ENCODE peak calls at places on chromosomes 4 and X, in nine cellular contexts. Y is WTC11; N is activated T-helper 17 cell treated with anti-CD3 and anti-CD28 coated beads, Interleukin-2, amount 50 U/mL, for 72 hours; Q is SK-N-SH treated with all-trans-retinoic acid at 6 μM for 48 hours; E is A549; I is activated CD8-positive, alpha-beta memory T cell treated with anti-CD3 and anti-CD28 coated beads, Interleukin-2, amount 10 ng/mL, durations not matched to agents 7 days and 5 days; G is lower lobe of right lung; X is mucosa of descending colon; P is CD8-positive, alpha-beta T cell. R is an unnamed sample.

GRCh38 chr4:183758006-183758734 is 99.1 kb downstream of the TRAPPC11 start:
- ATAC-seq in P (no peak), E (no peak), X (peak), Q (no peak), G (no peak), N (no peak), I (no peak), Y (peak), R (no peak)

GRCh38 chrX:130952266-130953043 is 49.4 kb upstream of the ENOX2 start:
- ATAC-seq in I (no peak), G (no peak), E (no peak), N (no peak), Y (no peak), X (no peak), Q (no peak), P (no peak), R (no peak)

GRCh38 chrX:56130436-56130835 is 101.7 kb upstream of the KLF8 start:
- ATAC-seq in N (no peak), X (no peak), Y (no peak), P (no peak), E (no peak), G (peak), I (no peak), Q (no peak), R (no peak)

GRCh38 chr4:118337954-118338353 is 14.8 kb downstream of the PRSS12 start:
- ATAC-seq in Y (peak), G (no peak), N (no peak), X (no peak), Q (peak), I (no peak), E (no peak), P (no peak), R (no peak)

GRCh38 chr4:82677327-82677726 is 115.5 kb upstream of the TMEM150C start:
- ATAC-seq in E (no peak), P (no peak), I (no peak), N (no peak), Q (no peak), G (no peak), X (no peak), Y (no peak), R (peak)

GRCh38 chrX:112521658-112522057 is 158.1 kb downstream of the LHFPL1 start:
- ATAC-seq in X (no peak), P (no peak), E (no peak), Y (no peak), Q (no peak), I (no peak), G (no peak), N (no peak), R (no peak)

GRCh38 chr4:55993994-55994657 is 45.4 kb downstream of the CEP135 start:
- ATAC-seq in I (peak), N (peak), Y (no peak), X (no peak), G (no peak), P (no peak), E (no peak), Q (no peak), R (peak)

GRCh38 chr4:151418385-151418784 is 9.4 kb downstream of the FHIP1A start:
- ATAC-seq in N (peak), Y (no peak), X (peak), G (peak), I (no peak), P (no peak), E (peak), Q (peak), R (no peak)

GRCh38 chrX:51697397-51697796 is 12.9 kb upstream of the CENPVL1 start:
- ATAC-seq in Q (no peak), G (no peak), Y (no peak), P (no peak), E (no peak), X (no peak), I (no peak), N (no peak), R (no peak)

GRCh38 chr4:108048997-108049396 is 59.3 kb downstream of the HADH start:
- ATAC-seq in X (no peak), Q (peak), I (no peak), P (no peak), G (no peak), E (no peak), N (no peak), Y (no peak), R (no peak)